ENCODE peak calls at places on chromosomes 3 and 15, in four cellular contexts. F is aorta; Q is stimulated activated CD4-positive, alpha-beta T cell treated with anti-CD3 and anti-CD28 coated beads, Interleukin-1b, Interleukin-23, amount 100 ng/mL, for 24 hours; I is kidney. R is an unnamed sample.

GRCh38 chr3:47685037-47685436 is 96.7 kb downstream of the SMARCC1 start:
- DNase-seq in Q (no peak), F (no peak), I (no peak), R (no peak)

GRCh38 chr3:89434621-89435380 is 327.4 kb downstream of the EPHA3 start:
- DNase-seq in F (no peak), Q (no peak), I (no peak), R (no peak)

GRCh38 chr3:171270541-171270940 is 189.7 kb downstream of the TNIK start:
- DNase-seq in Q (no peak), I (no peak), F (no peak), R (no peak)

GRCh38 chr15:55894406-55894965 is 98.9 kb downstream of the NEDD4 start:
- DNase-seq in F (no peak), I (no peak), Q (no peak), R (no peak)

GRCh38 chr3:110178965-110179364 is 841.6 kb upstream of the DPPA4 start:
- DNase-seq in I (no peak), F (no peak), Q (no peak), R (no peak)

GRCh38 chr3:125261031-125261430 is 48.5 kb upstream of the SLC12A8 start:
- DNase-seq in F (no peak), Q (no peak), I (no peak), R (no peak)

GRCh38 chr3:129595544-129596193 is 10.8 kb downstream of the PLXND1 start:
- DNase-seq in I (no peak), F (no peak), Q (no peak), R (no peak)

GRCh38 chr3:126466886-126467610 is 8.6 kb downstream of the ZXDC start:
- DNase-seq in Q (no peak), F (peak), I (peak), R (no peak)

GRCh38 chr3:101123084-101123483 is 129.9 kb upstream of the ABI3BP start:
- DNase-seq in I (no peak), Q (no peak), F (no peak), R (no peak)

GRCh38 chr3:119240101-119240581 is 537 bp downstream of the B4GALT4 start:
- DNase-seq in Q (no peak), F (no peak), I (no peak), R (no peak)

GRCh38 chr3:130354430-130354829 is 9.0 kb downstream of the COL6A5 start:
- DNase-seq in F (no peak), Q (no peak), I (no peak), R (no peak)

GRCh38 chr3:79019137-79019923 is 748.5 kb downstream of the ROBO1 start:
- DNase-seq in I (peak), F (peak), Q (no peak), R (peak)

GRCh38 chr3:87350367-87351199 is 74.2 kb upstream of the POU1F1 start:
- DNase-seq in I (no peak), Q (no peak), F (no peak), R (no peak)

GRCh38 chr3:141065258-141065657 is 14.1 kb downstream of the SPSB4 start:
- DNase-seq in I (no peak), Q (no peak), F (no peak), R (no peak)

GRCh38 chr3:71423151-71423906 is 160.2 kb downstream of the FOXP1 start:
- DNase-seq in Q (no peak), F (no peak), I (no peak), R (no peak)

GRCh38 chr3:11898611-11899325 is 52.1 kb upstream of the TAMM41 start:
- DNase-seq in I (no peak), F (no peak), Q (no peak), R (no peak)

GRCh38 chr3:80285370-80285769 is 517.6 kb upstream of the ROBO1 start:
- DNase-seq in I (no peak), Q (no peak), F (no peak), R (no peak)

GRCh38 chr3:141485578-141486415 is 1.0 kb upstream of the RASA2 start:
- DNase-seq in F (no peak), I (no peak), Q (no peak), R (no peak)

GRCh38 chr3:128681277-128681829 is 30.7 kb upstream of the RPN1 start:
- DNase-seq in F (no peak), Q (no peak), I (no peak), R (no peak)

GRCh38 chr3:138768946-138769345 is 65.8 kb downstream of the PIK3CB start:
- DNase-seq in F (no peak), I (no peak), Q (no peak), R (no peak)

GRCh38 chr15:72398189-72398588 is at the start of gene TMEM202:
- DNase-seq in I (no peak), F (no peak), Q (no peak), R (no peak)

GRCh38 chr15:69578792-69579587 is 126.4 kb downstream of the RPLP1 start:
- DNase-seq in Q (no peak), I (peak), F (peak), R (no peak)

R was measured in chondrocyte.